ENCODE peak calls at places on chromosomes 13 and 19, in five cellular contexts. One of them, this sample, is unnamed.

GRCh38 chr13:63107163-63107935 is 1691.7 kb upstream of the PCDH20 start:
- DNase-seq in upper lobe of left lung: no peak
- DNase-seq in HCT116: no peak
- DNase-seq in progenitor cell of endocrine pancreas: no peak
- DNase-seq in foreskin fibroblast: no peak
- DNase-seq in this sample: peak

GRCh38 chr13:111861766-111862366 is 205.1 kb upstream of the SOX1 start:
- DNase-seq in progenitor cell of endocrine pancreas: no peak
- DNase-seq in upper lobe of left lung: no peak
- DNase-seq in HCT116: no peak
- DNase-seq in foreskin fibroblast: no peak
- DNase-seq in this sample: no peak

GRCh38 chr19:38386300-38386967 is 1.4 kb downstream of the GGN start:
- DNase-seq in upper lobe of left lung: no peak
- DNase-seq in foreskin fibroblast: no peak
- DNase-seq in HCT116: no peak
- DNase-seq in progenitor cell of endocrine pancreas: no peak
- DNase-seq in this sample: no peak

GRCh38 chr19:16433986-16434385 is 37.8 kb downstream of the EPS15L1 start:
- DNase-seq in progenitor cell of endocrine pancreas: no peak
- DNase-seq in foreskin fibroblast: no peak
- DNase-seq in upper lobe of left lung: peak
- DNase-seq in HCT116: no peak
- DNase-seq in this sample: no peak

GRCh38 chr13:51858433-51859247 is 3.1 kb upstream of the CCDC70 start:
- DNase-seq in foreskin fibroblast: no peak
- DNase-seq in progenitor cell of endocrine pancreas: no peak
- DNase-seq in upper lobe of left lung: no peak
- DNase-seq in HCT116: no peak
- DNase-seq in this sample: no peak

GRCh38 chr19:51726049-51726448 is 2.3 kb upstream of the HAS1 start:
- DNase-seq in progenitor cell of endocrine pancreas: no peak
- DNase-seq in upper lobe of left lung: no peak
- DNase-seq in foreskin fibroblast: peak
- DNase-seq in HCT116: no peak
- DNase-seq in this sample: peak

GRCh38 chr13:44331446-44331845 is 42.2 kb upstream of the SERP2 start:
- DNase-seq in progenitor cell of endocrine pancreas: no peak
- DNase-seq in HCT116: no peak
- DNase-seq in foreskin fibroblast: no peak
- DNase-seq in upper lobe of left lung: no peak
- DNase-seq in this sample: peak

GRCh38 chr19:45863840-45864628 is at the start of gene FOXA3:
- DNase-seq in foreskin fibroblast: peak
- DNase-seq in upper lobe of left lung: peak
- DNase-seq in HCT116: no peak
- DNase-seq in progenitor cell of endocrine pancreas: peak
- DNase-seq in this sample: peak

GRCh38 chr19:4030552-4030951 is 23.0 kb downstream of the PIAS4 start:
- DNase-seq in upper lobe of left lung: no peak
- DNase-seq in progenitor cell of endocrine pancreas: no peak
- DNase-seq in HCT116: no peak
- DNase-seq in foreskin fibroblast: no peak
- DNase-seq in this sample: no peak

GRCh38 chr13:31722684-31723083 is 16.6 kb upstream of the RXFP2 start:
- DNase-seq in upper lobe of left lung: no peak
- DNase-seq in HCT116: no peak
- DNase-seq in progenitor cell of endocrine pancreas: no peak
- DNase-seq in foreskin fibroblast: no peak
- DNase-seq in this sample: peak

GRCh38 chr13:99425485-99426341 is 75.6 kb upstream of the TM9SF2 start:
- DNase-seq in HCT116: no peak
- DNase-seq in upper lobe of left lung: no peak
- DNase-seq in progenitor cell of endocrine pancreas: no peak
- DNase-seq in foreskin fibroblast: no peak
- DNase-seq in this sample: no peak

GRCh38 chr19:38319421-38320258 is at the start of gene KCNK6:
- DNase-seq in foreskin fibroblast: no peak
- DNase-seq in upper lobe of left lung: peak
- DNase-seq in progenitor cell of endocrine pancreas: no peak
- DNase-seq in HCT116: no peak
- DNase-seq in this sample: peak

GRCh38 chr13:30043631-30043925 is 193.2 kb upstream of the UBL3 start:
- DNase-seq in foreskin fibroblast: no peak
- DNase-seq in HCT116: no peak
- DNase-seq in progenitor cell of endocrine pancreas: no peak
- DNase-seq in upper lobe of left lung: no peak
- DNase-seq in this sample: no peak

GRCh38 chr13:27853871-27854270 is 61.6 kb downstream of the GSX1 start:
- DNase-seq in progenitor cell of endocrine pancreas: no peak
- DNase-seq in HCT116: no peak
- DNase-seq in upper lobe of left lung: no peak
- DNase-seq in foreskin fibroblast: no peak
- DNase-seq in this sample: no peak

GRCh38 chr13:73268306-73268705 is 209.5 kb downstream of the KLF5 start:
- DNase-seq in progenitor cell of endocrine pancreas: no peak
- DNase-seq in foreskin fibroblast: peak
- DNase-seq in upper lobe of left lung: no peak
- DNase-seq in HCT116: no peak
- DNase-seq in this sample: peak

GRCh38 chr13:113903361-113903760 is 39.5 kb upstream of the GAS6 start:
- DNase-seq in progenitor cell of endocrine pancreas: no peak
- DNase-seq in upper lobe of left lung: peak
- DNase-seq in HCT116: no peak
- DNase-seq in foreskin fibroblast: peak
- DNase-seq in this sample: no peak

GRCh38 chr19:16594131-16594586 is 21.9 kb upstream of the SLC35E1 start:
- DNase-seq in upper lobe of left lung: peak
- DNase-seq in HCT116: no peak
- DNase-seq in progenitor cell of endocrine pancreas: no peak
- DNase-seq in foreskin fibroblast: no peak
- DNase-seq in this sample: no peak

GRCh38 chr13:113552786-113553540 is 31.6 kb upstream of the TFDP1 start:
- DNase-seq in progenitor cell of endocrine pancreas: no peak
- DNase-seq in upper lobe of left lung: no peak
- DNase-seq in HCT116: no peak
- DNase-seq in foreskin fibroblast: no peak
- DNase-seq in this sample: no peak

GRCh38 chr19:58545286-58546068 is 1.6 kb downstream of the TRIM28 start:
- DNase-seq in upper lobe of left lung: no peak
- DNase-seq in progenitor cell of endocrine pancreas: no peak
- DNase-seq in foreskin fibroblast: no peak
- DNase-seq in HCT116: no peak
- DNase-seq in this sample: no peak

GRCh38 chr19:1875646-1876493 is 9.4 kb downstream of the ABHD17A start:
- DNase-seq in upper lobe of left lung: peak
- DNase-seq in HCT116: peak
- DNase-seq in progenitor cell of endocrine pancreas: peak
- DNase-seq in foreskin fibroblast: peak
- DNase-seq in this sample: peak

GRCh38 chr13:54248306-54248705 is 1219.7 kb downstream of the OLFM4 start:
- DNase-seq in progenitor cell of endocrine pancreas: no peak
- DNase-seq in HCT116: no peak
- DNase-seq in foreskin fibroblast: no peak
- DNase-seq in upper lobe of left lung: no peak
- DNase-seq in this sample: no peak

GRCh38 chr19:53873451-53874383 is 6.0 kb downstream of the MYADM start:
- DNase-seq in progenitor cell of endocrine pancreas: no peak
- DNase-seq in upper lobe of left lung: no peak
- DNase-seq in HCT116: no peak
- DNase-seq in foreskin fibroblast: no peak
- DNase-seq in this sample: no peak

GRCh38 chr19:49858591-49858985 is 7.6 kb downstream of the PTOV1 start:
- DNase-seq in upper lobe of left lung: no peak
- DNase-seq in HCT116: no peak
- DNase-seq in progenitor cell of endocrine pancreas: no peak
- DNase-seq in foreskin fibroblast: no peak
- DNase-seq in this sample: no peak

GRCh38 chr13:34464011-34464410 is 478.1 kb upstream of the NBEA start:
- DNase-seq in HCT116: no peak
- DNase-seq in upper lobe of left lung: no peak
- DNase-seq in progenitor cell of endocrine pancreas: no peak
- DNase-seq in foreskin fibroblast: no peak
- DNase-seq in this sample: peak

GRCh38 chr13:38914070-38914469 is 76.6 kb downstream of the STOML3 start:
- DNase-seq in upper lobe of left lung: no peak
- DNase-seq in foreskin fibroblast: no peak
- DNase-seq in progenitor cell of endocrine pancreas: no peak
- DNase-seq in HCT116: no peak
- DNase-seq in this sample: no peak

DNA sequence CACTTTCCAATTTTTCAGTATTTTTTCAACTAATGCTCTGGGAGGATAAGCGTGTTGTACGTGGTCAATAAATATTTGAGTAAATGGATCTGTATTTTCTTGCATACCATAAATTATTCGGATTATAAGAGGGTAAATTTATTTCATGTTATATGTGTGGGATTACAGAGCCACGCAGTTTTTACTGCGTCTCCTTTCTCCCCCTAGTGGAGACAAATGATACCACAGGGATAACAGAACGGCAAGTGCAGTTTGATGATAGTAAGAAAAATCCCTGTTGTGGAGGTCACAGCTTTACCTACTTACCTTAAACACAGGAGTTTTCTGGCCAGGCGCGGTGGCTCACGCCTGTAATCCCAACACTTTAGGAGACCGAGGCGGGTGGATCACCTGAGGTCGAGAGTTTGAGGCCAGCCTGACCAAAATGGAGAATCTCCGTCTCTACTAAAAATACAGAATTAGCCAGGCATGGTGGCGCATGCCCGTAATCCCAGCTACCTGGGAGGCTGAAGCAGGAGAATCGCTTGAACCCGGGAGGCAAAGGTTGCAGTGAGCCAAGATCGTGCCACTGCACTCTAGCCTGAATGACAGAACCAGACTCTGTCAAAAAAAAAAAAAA is 16.8 kb downstream of the MBD3L2B start:
- DNase-seq in upper lobe of left lung: no peak
- DNase-seq in progenitor cell of endocrine pancreas: no peak
- DNase-seq in foreskin fibroblast: peak
- DNase-seq in HCT116: peak
- DNase-seq in this sample: no peak
- TF ChIP-seq CTCF in upper lobe of left lung: no peak
- TF ChIP-seq CTCF in progenitor cell of endocrine pancreas: peak
- TF ChIP-seq CTCF in foreskin fibroblast: peak
- TF ChIP-seq CTCF in HCT116: peak
- TF ChIP-seq CTCF in this sample: no peak

GRCh38 chr19:41161903-41162302 is 31.1 kb upstream of the CYP2S1 start:
- DNase-seq in HCT116: peak
- DNase-seq in foreskin fibroblast: no peak
- DNase-seq in progenitor cell of endocrine pancreas: no peak
- DNase-seq in upper lobe of left lung: no peak
- DNase-seq in this sample: no peak
- TF ChIP-seq CTCF in HCT116: peak
- TF ChIP-seq CTCF in foreskin fibroblast: no peak
- TF ChIP-seq CTCF in progenitor cell of endocrine pancreas: peak
- TF ChIP-seq CTCF in upper lobe of left lung: no peak
- TF ChIP-seq CTCF in this sample: peak

GRCh38 chr13:23876265-23876664 is 12.9 kb downstream of the MIPEP start:
- DNase-seq in upper lobe of left lung: no peak
- DNase-seq in HCT116: no peak
- DNase-seq in foreskin fibroblast: no peak
- DNase-seq in progenitor cell of endocrine pancreas: no peak
- DNase-seq in this sample: peak
- TF ChIP-seq CTCF in upper lobe of left lung: no peak
- TF ChIP-seq CTCF in HCT116: peak
- TF ChIP-seq CTCF in foreskin fibroblast: peak
- TF ChIP-seq CTCF in progenitor cell of endocrine pancreas: peak
- TF ChIP-seq CTCF in this sample: peak

DNA sequence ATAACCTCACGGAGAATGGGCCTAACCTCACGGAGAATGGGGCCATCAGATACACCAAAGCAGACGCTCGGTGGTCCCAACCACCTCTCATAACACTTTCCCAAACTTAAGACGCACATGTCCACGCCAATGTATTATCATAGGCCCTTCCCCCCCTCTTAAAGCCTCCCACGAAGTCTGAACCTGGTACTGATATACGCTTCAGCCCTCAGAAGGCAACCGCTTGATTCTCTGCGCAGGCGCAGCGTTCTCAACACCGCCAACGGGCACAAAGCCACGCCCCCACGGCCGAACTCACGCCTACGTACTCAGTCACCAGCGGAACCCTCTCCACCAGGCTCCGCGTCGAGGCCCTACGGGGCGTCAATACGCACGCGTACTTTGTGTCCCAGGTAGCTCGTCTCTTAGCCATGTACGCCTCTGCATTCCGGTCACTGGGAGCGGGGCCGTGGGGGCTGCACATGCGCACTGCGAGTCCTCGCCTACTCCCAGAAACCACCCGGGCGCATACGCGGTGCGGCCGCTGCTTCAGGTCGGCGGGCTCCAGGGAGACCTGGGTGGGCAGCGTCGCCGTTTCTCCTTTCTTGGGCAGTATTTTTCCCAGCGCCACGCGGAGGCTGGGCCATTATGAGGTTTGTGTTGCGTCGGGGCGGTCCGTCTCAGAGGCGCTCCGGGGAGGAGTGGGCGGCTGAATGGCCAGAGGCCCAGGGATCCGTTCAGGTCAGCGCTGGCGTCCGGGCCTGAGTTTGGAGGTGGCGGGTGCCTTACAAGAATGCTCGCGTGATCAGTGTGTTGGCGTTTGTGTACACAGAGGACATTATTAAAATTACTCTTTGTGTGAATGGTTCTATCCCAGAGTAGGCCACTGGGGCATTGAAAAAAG is 25.3 kb downstream of the ZNF582 start:
- DNase-seq in upper lobe of left lung: peak
- DNase-seq in progenitor cell of endocrine pancreas: peak
- DNase-seq in HCT116: no peak
- DNase-seq in foreskin fibroblast: peak
- DNase-seq in this sample: peak
- TF ChIP-seq CTCF in upper lobe of left lung: no peak
- TF ChIP-seq CTCF in progenitor cell of endocrine pancreas: no peak
- TF ChIP-seq CTCF in HCT116: no peak
- TF ChIP-seq CTCF in foreskin fibroblast: no peak
- TF ChIP-seq CTCF in this sample: no peak